ENCODE peak calls at places on chromosome 21, in ten cellular contexts. One of them, this sample, is unnamed.

GRCh38 chr21:20997633-20998455 is at the start of gene NCAM2:
- DNase-seq in stimulated activated CD8-positive, alpha-beta memory T cell treated with anti-CD3 and anti-CD28 coated beads, Interleukin-12 subunit alpha, Interleukin-12 subunit beta, amount 100 ng/mL, for 4 hours: peak
- DNase-seq in EH: peak
- DNase-seq in progenitor cell of endocrine pancreas: peak
- DNase-seq in NCI-H1105 treated with DMSO at 0.1 percent for 48 hours: peak
- DNase-seq in A172: no peak
- DNase-seq in coronary artery: peak
- DNase-seq in foreskin fibroblast: peak
- DNase-seq in activated T-helper 1 cell treated with Interleukin-2 at 50 U/mL for 16 hours: peak
- DNase-seq in M059J: peak
- DNase-seq in this sample: peak

GRCh38 chr21:45570826-45571601 is 28.8 kb upstream of the SLC19A1 start:
- DNase-seq in stimulated activated CD8-positive, alpha-beta memory T cell treated with anti-CD3 and anti-CD28 coated beads, Interleukin-12 subunit alpha, Interleukin-12 subunit beta, amount 100 ng/mL, for 4 hours: no peak
- DNase-seq in EH: peak
- DNase-seq in progenitor cell of endocrine pancreas: no peak
- DNase-seq in NCI-H1105 treated with DMSO at 0.1 percent for 48 hours: no peak
- DNase-seq in A172: peak
- DNase-seq in coronary artery: peak
- DNase-seq in foreskin fibroblast: peak
- DNase-seq in activated T-helper 1 cell treated with Interleukin-2 at 50 U/mL for 16 hours: no peak
- DNase-seq in M059J: peak
- DNase-seq in this sample: peak

GRCh38 chr21:35849131-35849530 is 211.2 kb downstream of the SETD4 start:
- DNase-seq in stimulated activated CD8-positive, alpha-beta memory T cell treated with anti-CD3 and anti-CD28 coated beads, Interleukin-12 subunit alpha, Interleukin-12 subunit beta, amount 100 ng/mL, for 4 hours: no peak
- DNase-seq in EH: no peak
- DNase-seq in progenitor cell of endocrine pancreas: no peak
- DNase-seq in NCI-H1105 treated with DMSO at 0.1 percent for 48 hours: no peak
- DNase-seq in A172: no peak
- DNase-seq in coronary artery: no peak
- DNase-seq in foreskin fibroblast: no peak
- DNase-seq in activated T-helper 1 cell treated with Interleukin-2 at 50 U/mL for 16 hours: no peak
- DNase-seq in M059J: no peak
- DNase-seq in this sample: no peak

GRCh38 chr21:42532466-42533181 is 19.0 kb downstream of the SLC37A1 start:
- DNase-seq in stimulated activated CD8-positive, alpha-beta memory T cell treated with anti-CD3 and anti-CD28 coated beads, Interleukin-12 subunit alpha, Interleukin-12 subunit beta, amount 100 ng/mL, for 4 hours: no peak
- DNase-seq in EH: peak
- DNase-seq in progenitor cell of endocrine pancreas: no peak
- DNase-seq in NCI-H1105 treated with DMSO at 0.1 percent for 48 hours: no peak
- DNase-seq in A172: no peak
- DNase-seq in coronary artery: peak
- DNase-seq in foreskin fibroblast: peak
- DNase-seq in activated T-helper 1 cell treated with Interleukin-2 at 50 U/mL for 16 hours: no peak
- DNase-seq in M059J: peak
- DNase-seq in this sample: peak

GRCh38 chr21:36697473-36698159 is 1.3 kb upstream of the SIM2 start:
- DNase-seq in stimulated activated CD8-positive, alpha-beta memory T cell treated with anti-CD3 and anti-CD28 coated beads, Interleukin-12 subunit alpha, Interleukin-12 subunit beta, amount 100 ng/mL, for 4 hours: no peak
- DNase-seq in EH: no peak
- DNase-seq in progenitor cell of endocrine pancreas: no peak
- DNase-seq in NCI-H1105 treated with DMSO at 0.1 percent for 48 hours: no peak
- DNase-seq in A172: no peak
- DNase-seq in coronary artery: no peak
- DNase-seq in foreskin fibroblast: no peak
- DNase-seq in activated T-helper 1 cell treated with Interleukin-2 at 50 U/mL for 16 hours: no peak
- DNase-seq in M059J: no peak
- DNase-seq in this sample: no peak

GRCh38 chr21:15057290-15057689 is 7.5 kb downstream of the NRIP1 start:
- DNase-seq in stimulated activated CD8-positive, alpha-beta memory T cell treated with anti-CD3 and anti-CD28 coated beads, Interleukin-12 subunit alpha, Interleukin-12 subunit beta, amount 100 ng/mL, for 4 hours: no peak
- DNase-seq in EH: no peak
- DNase-seq in progenitor cell of endocrine pancreas: no peak
- DNase-seq in NCI-H1105 treated with DMSO at 0.1 percent for 48 hours: no peak
- DNase-seq in A172: no peak
- DNase-seq in coronary artery: no peak
- DNase-seq in foreskin fibroblast: no peak
- DNase-seq in activated T-helper 1 cell treated with Interleukin-2 at 50 U/mL for 16 hours: no peak
- DNase-seq in M059J: no peak
- DNase-seq in this sample: no peak

GRCh38 chr21:33268736-33269441 is 2.7 kb downstream of the IL10RB start:
- DNase-seq in stimulated activated CD8-positive, alpha-beta memory T cell treated with anti-CD3 and anti-CD28 coated beads, Interleukin-12 subunit alpha, Interleukin-12 subunit beta, amount 100 ng/mL, for 4 hours: no peak
- DNase-seq in EH: no peak
- DNase-seq in progenitor cell of endocrine pancreas: no peak
- DNase-seq in NCI-H1105 treated with DMSO at 0.1 percent for 48 hours: peak
- DNase-seq in A172: no peak
- DNase-seq in coronary artery: no peak
- DNase-seq in foreskin fibroblast: no peak
- DNase-seq in activated T-helper 1 cell treated with Interleukin-2 at 50 U/mL for 16 hours: peak
- DNase-seq in M059J: no peak
- DNase-seq in this sample: no peak

GRCh38 chr21:45164124-45164511 is 89.7 kb downstream of the ADARB1 start:
- DNase-seq in stimulated activated CD8-positive, alpha-beta memory T cell treated with anti-CD3 and anti-CD28 coated beads, Interleukin-12 subunit alpha, Interleukin-12 subunit beta, amount 100 ng/mL, for 4 hours: no peak
- DNase-seq in EH: no peak
- DNase-seq in progenitor cell of endocrine pancreas: no peak
- DNase-seq in NCI-H1105 treated with DMSO at 0.1 percent for 48 hours: no peak
- DNase-seq in A172: no peak
- DNase-seq in coronary artery: peak
- DNase-seq in foreskin fibroblast: peak
- DNase-seq in activated T-helper 1 cell treated with Interleukin-2 at 50 U/mL for 16 hours: no peak
- DNase-seq in M059J: no peak
- DNase-seq in this sample: no peak

GRCh38 chr21:21714396-21714795 is 716.2 kb downstream of the NCAM2 start:
- DNase-seq in stimulated activated CD8-positive, alpha-beta memory T cell treated with anti-CD3 and anti-CD28 coated beads, Interleukin-12 subunit alpha, Interleukin-12 subunit beta, amount 100 ng/mL, for 4 hours: no peak
- DNase-seq in EH: peak
- DNase-seq in progenitor cell of endocrine pancreas: no peak
- DNase-seq in NCI-H1105 treated with DMSO at 0.1 percent for 48 hours: no peak
- DNase-seq in A172: peak
- DNase-seq in coronary artery: no peak
- DNase-seq in foreskin fibroblast: peak
- DNase-seq in activated T-helper 1 cell treated with Interleukin-2 at 50 U/mL for 16 hours: no peak
- DNase-seq in M059J: peak
- DNase-seq in this sample: no peak

GRCh38 chr21:45556645-45557601 is 14.7 kb upstream of the SLC19A1 start:
- DNase-seq in stimulated activated CD8-positive, alpha-beta memory T cell treated with anti-CD3 and anti-CD28 coated beads, Interleukin-12 subunit alpha, Interleukin-12 subunit beta, amount 100 ng/mL, for 4 hours: no peak
- DNase-seq in EH: no peak
- DNase-seq in progenitor cell of endocrine pancreas: no peak
- DNase-seq in NCI-H1105 treated with DMSO at 0.1 percent for 48 hours: no peak
- DNase-seq in A172: no peak
- DNase-seq in coronary artery: no peak
- DNase-seq in foreskin fibroblast: no peak
- DNase-seq in activated T-helper 1 cell treated with Interleukin-2 at 50 U/mL for 16 hours: no peak
- DNase-seq in M059J: peak
- DNase-seq in this sample: peak

GRCh38 chr21:36987845-36988244 is 18.7 kb upstream of the RIPPLY3 start:
- DNase-seq in stimulated activated CD8-positive, alpha-beta memory T cell treated with anti-CD3 and anti-CD28 coated beads, Interleukin-12 subunit alpha, Interleukin-12 subunit beta, amount 100 ng/mL, for 4 hours: no peak
- DNase-seq in EH: no peak
- DNase-seq in progenitor cell of endocrine pancreas: no peak
- DNase-seq in NCI-H1105 treated with DMSO at 0.1 percent for 48 hours: no peak
- DNase-seq in A172: no peak
- DNase-seq in coronary artery: no peak
- DNase-seq in foreskin fibroblast: no peak
- DNase-seq in activated T-helper 1 cell treated with Interleukin-2 at 50 U/mL for 16 hours: no peak
- DNase-seq in M059J: no peak
- DNase-seq in this sample: no peak

GRCh38 chr21:36784942-36785341 is 86.0 kb downstream of the SIM2 start:
- DNase-seq in stimulated activated CD8-positive, alpha-beta memory T cell treated with anti-CD3 and anti-CD28 coated beads, Interleukin-12 subunit alpha, Interleukin-12 subunit beta, amount 100 ng/mL, for 4 hours: no peak
- DNase-seq in EH: no peak
- DNase-seq in progenitor cell of endocrine pancreas: no peak
- DNase-seq in NCI-H1105 treated with DMSO at 0.1 percent for 48 hours: no peak
- DNase-seq in A172: no peak
- DNase-seq in coronary artery: peak
- DNase-seq in foreskin fibroblast: no peak
- DNase-seq in activated T-helper 1 cell treated with Interleukin-2 at 50 U/mL for 16 hours: no peak
- DNase-seq in M059J: no peak
- DNase-seq in this sample: peak

GRCh38 chr21:32377991-32378390 is 14.8 kb downstream of the URB1 start:
- DNase-seq in stimulated activated CD8-positive, alpha-beta memory T cell treated with anti-CD3 and anti-CD28 coated beads, Interleukin-12 subunit alpha, Interleukin-12 subunit beta, amount 100 ng/mL, for 4 hours: no peak
- DNase-seq in EH: no peak
- DNase-seq in progenitor cell of endocrine pancreas: no peak
- DNase-seq in NCI-H1105 treated with DMSO at 0.1 percent for 48 hours: no peak
- DNase-seq in A172: no peak
- DNase-seq in coronary artery: no peak
- DNase-seq in foreskin fibroblast: no peak
- DNase-seq in activated T-helper 1 cell treated with Interleukin-2 at 50 U/mL for 16 hours: no peak
- DNase-seq in M059J: no peak
- DNase-seq in this sample: no peak

GRCh38 chr21:33025106-33025470 is 647 bp upstream of the OLIG2 start:
- DNase-seq in stimulated activated CD8-positive, alpha-beta memory T cell treated with anti-CD3 and anti-CD28 coated beads, Interleukin-12 subunit alpha, Interleukin-12 subunit beta, amount 100 ng/mL, for 4 hours: no peak
- DNase-seq in EH: no peak
- DNase-seq in progenitor cell of endocrine pancreas: no peak
- DNase-seq in NCI-H1105 treated with DMSO at 0.1 percent for 48 hours: peak
- DNase-seq in A172: no peak
- DNase-seq in coronary artery: no peak
- DNase-seq in foreskin fibroblast: no peak
- DNase-seq in activated T-helper 1 cell treated with Interleukin-2 at 50 U/mL for 16 hours: no peak
- DNase-seq in M059J: no peak
- DNase-seq in this sample: peak

This sample was measured in sciatic nerve.